ENCODE peak calls at places on chromosomes 1 and 21, in eight cellular contexts. J is T-helper 2 cell; H is IMR-90; S is AG09309; Y is uterus; G is ACHN; I is naive thymus-derived CD4-positive, alpha-beta T cell; A is stimulated activated CD8-positive, alpha-beta memory T cell treated with anti-CD3 and anti-CD28 coated beads, Interleukin-4, amount 100 ng/mL, for 24 hours. P is an unnamed sample.

GRCh38 chr1:6134206-6134605 is 45.9 kb downstream of the CHD5 start:
- DNase-seq in H (no peak), A (no peak), Y (no peak), I (no peak), G (no peak), S (no peak), J (no peak), P (no peak)

GRCh38 chr21:36806103-36806502 is 107.2 kb downstream of the SIM2 start:
- DNase-seq in Y (no peak), S (no peak), I (no peak), H (peak; percentile 60), A (no peak), J (no peak), G (no peak), P (peak; percentile 39)

GRCh38 chr1:114219247-114219872 is 65.7 kb upstream of the SYT6 start:
- DNase-seq in J (no peak), G (no peak), H (peak; percentile 2), S (no peak), Y (no peak), A (no peak), I (no peak), P (no peak)

GRCh38 chr1:74402873-74403272 is 109.5 kb downstream of the LRRC53 start:
- DNase-seq in I (no peak), J (no peak), S (no peak), A (no peak), Y (no peak), G (no peak), H (no peak), P (no peak)

GRCh38 chr1:228988655-228989054 is 253.4 kb downstream of the RHOU start:
- DNase-seq in I (no peak), G (no peak), S (no peak), J (no peak), Y (no peak), A (no peak), H (no peak), P (no peak)

GRCh38 chr1:46285730-46286477 is 17.5 kb downstream of the LRRC41 start:
- DNase-seq in G (no peak), S (no peak), A (peak; percentile 7), Y (no peak), H (no peak), J (no peak), I (peak; percentile 14), P (no peak)

GRCh38 chr1:40834968-40835545 is 27.1 kb downstream of the CITED4 start:
- DNase-seq in Y (no peak), H (peak; percentile 10), S (no peak), G (no peak), I (no peak), A (no peak), J (no peak), P (no peak)

GRCh38 chr1:11790880-11791715 is 14.7 kb downstream of the MTHFR start:
- DNase-seq in J (no peak), H (peak; percentile 95), I (no peak), S (peak; percentile 80), A (no peak), G (no peak), Y (peak; percentile 93), P (peak; percentile 91)

GRCh38 chr1:182120411-182121258 is 59.1 kb upstream of the ZNF648 start:
- DNase-seq in G (peak; percentile 90), Y (peak; percentile 70), A (no peak), J (no peak), S (peak; percentile 23), I (no peak), H (no peak), P (peak; percentile 77)

GRCh38 chr1:13550663-13551062 is 33.0 kb upstream of the PDPN start:
- DNase-seq in S (no peak), G (no peak), Y (no peak), J (no peak), I (no peak), A (no peak), H (no peak), P (no peak)

GRCh38 chr1:160021376-160022074 is 10.3 kb downstream of the PIGM start:
- DNase-seq in I (no peak), S (no peak), A (no peak), Y (no peak), J (no peak), H (no peak), G (no peak), P (no peak)

GRCh38 chr1:25026304-25026703 is 96.2 kb upstream of the RUNX3 start:
- DNase-seq in S (no peak), J (no peak), A (no peak), G (no peak), I (no peak), Y (no peak), H (no peak), P (no peak)

GRCh38 chr1:86812286-86812685 is 101.6 kb downstream of the SELENOF start:
- DNase-seq in Y (no peak), G (no peak), H (no peak), A (no peak), S (no peak), J (no peak), I (no peak), P (no peak)

GRCh38 chr1:18539171-18539570 is 58.4 kb downstream of the KLHDC7A start:
- DNase-seq in Y (no peak), G (no peak), J (no peak), A (no peak), S (no peak), H (no peak), I (no peak), P (no peak)

GRCh38 chr1:198903203-198903602 is 264.4 kb downstream of the PTPRC start:
- DNase-seq in A (no peak), S (no peak), Y (no peak), I (no peak), H (no peak), J (no peak), G (no peak), P (no peak)

GRCh38 chr1:239274242-239274830 is 112.0 kb upstream of the CHRM3 start:
- DNase-seq in G (no peak), I (no peak), H (no peak), A (no peak), Y (no peak), S (peak; percentile 10), J (no peak), P (peak; percentile 31)

GRCh38 chr1:16120940-16121410 is 34.9 kb downstream of the EPHA2 start:
- DNase-seq in G (no peak), H (no peak), S (no peak), Y (no peak), I (no peak), A (no peak), J (no peak), P (no peak)

GRCh38 chr1:68464891-68465290 is 15.1 kb upstream of the RPE65 start:
- DNase-seq in A (no peak), H (no peak), G (no peak), I (no peak), S (no peak), Y (no peak), J (no peak), P (no peak)

GRCh38 chr1:224175615-224176014 is 7.4 kb upstream of the DEGS1 start:
- DNase-seq in I (peak; percentile 66), G (no peak), Y (peak; percentile 55), J (no peak), H (peak; percentile 5), A (no peak), S (no peak), P (no peak)

GRCh38 chr1:112714313-112715263 is 544 bp downstream of the PPM1J start:
- DNase-seq in I (no peak), A (no peak), H (no peak), Y (peak; percentile 41), J (no peak), G (no peak), S (no peak), P (no peak)

GRCh38 chr1:153790996-153791855 is 16.0 kb downstream of the SLC27A3 start:
- DNase-seq in G (peak; percentile 18), S (peak; percentile 87), I (no peak), H (peak; percentile 94), J (no peak), A (no peak), Y (no peak), P (peak; percentile 83)

GRCh38 chr1:163090321-163090945 is 21.3 kb downstream of the RGS4 start:
- DNase-seq in A (no peak), H (peak; percentile 84), S (no peak), G (peak; percentile 22), I (no peak), J (no peak), Y (no peak), P (peak; percentile 60)

GRCh38 chr1:247164694-247165093 is 7.1 kb downstream of the ZNF124 start:
- DNase-seq in H (no peak), G (no peak), A (no peak), Y (no peak), J (no peak), I (no peak), S (no peak), P (no peak)

GRCh38 chr1:41640141-41640751 is 155.8 kb upstream of the EDN2 start:
- DNase-seq in G (no peak), H (no peak), S (no peak), I (no peak), Y (no peak), J (no peak), A (no peak), P (no peak)

GRCh38 chr1:29489471-29489870 is 253.1 kb downstream of the PTPRU start:
- DNase-seq in Y (no peak), J (no peak), G (no peak), H (no peak), A (no peak), S (no peak), I (no peak), P (no peak)

GRCh38 chr1:160779662-160780397 is 16.1 kb upstream of the LY9 start:
- DNase-seq in S (no peak), H (no peak), I (no peak), J (no peak), A (no peak), G (peak; percentile 46), Y (no peak), P (no peak)

GRCh38 chr1:25927541-25928265 is 21.5 kb upstream of the STMN1 start:
- DNase-seq in H (no peak), S (no peak), J (no peak), I (no peak), A (no peak), G (no peak), Y (no peak), P (no peak)

GRCh38 chr1:24222778-24223177 is 35.7 kb upstream of the IFNLR1 start:
- DNase-seq in A (no peak), I (no peak), G (no peak), J (no peak), S (no peak), H (no peak), Y (no peak), P (no peak)

GRCh38 chr1:5972198-5972520 is 20.1 kb downstream of the NPHP4 start:
- DNase-seq in G (no peak), S (no peak), A (no peak), I (no peak), H (no peak), J (no peak), Y (no peak), P (no peak)

GRCh38 chr1:153793261-153793972 is 18.2 kb downstream of the SLC27A3 start:
- DNase-seq in I (no peak), J (no peak), H (no peak), S (no peak), A (no peak), Y (no peak), G (no peak), P (no peak)

GRCh38 chr1:29827237-29827750 is 591.0 kb downstream of the PTPRU start:
- DNase-seq in S (no peak), I (no peak), J (no peak), A (no peak), G (no peak), Y (no peak), H (no peak), P (no peak)